ENCODE peak calls at places on chromosomes 6 and 20, in four cellular contexts. G, I, C and B are unnamed samples.

GRCh38 chr6:1621328-1621701 is 11.6 kb downstream of the FOXC1 start:
- DNase-seq in C (no peak), G (no peak), I (no peak), B (no peak)

GRCh38 chr6:158323561-158323958 is 11.3 kb downstream of the TULP4 start:
- DNase-seq in C (no peak), I (no peak), G (no peak), B (no peak)

GRCh38 chr6:132790450-132790849 is 8.0 kb downstream of the SLC18B1 start:
- DNase-seq in G (no peak), C (no peak), I (no peak), B (no peak)

GRCh38 chr6:71289039-71289801 is 609 bp downstream of the OGFRL1 start:
- DNase-seq in C (peak; percentile 32), G (peak; percentile 59), I (no peak), B (no peak)

GRCh38 chr20:40812415-40813212 is 123.6 kb upstream of the MAFB start:
- DNase-seq in G (no peak), C (no peak), I (no peak), B (no peak)

GRCh38 chr20:40191573-40191972 is 497.5 kb downstream of the MAFB start:
- DNase-seq in C (no peak), I (no peak), G (no peak), B (no peak)

GRCh38 chr6:26445934-26446667 is 5.8 kb downstream of the BTN3A3 start:
- DNase-seq in G (no peak), C (peak; percentile 73), I (no peak), B (no peak)

GRCh38 chr6:37752718-37753117 is 55.0 kb upstream of the MDGA1 start:
- DNase-seq in G (no peak), I (no peak), C (no peak), B (no peak)